ENCODE peak calls at places on chromosomes 12 and 14, in seven cellular contexts. X is tibial nerve, B is HCT116, O is endothelial cell of umbilical vein, M is aorta, V is GM12878, A is Peyer's patch. J is an unnamed sample.

GRCh38 chr12:128969480-128970055 is 116.3 kb downstream of the GLT1D1 start:
- DNase-seq in B (no peak), V (peak; percentile 20), M (no peak), A (no peak), O (no peak), X (no peak), J (peak; percentile 48)

GRCh38 chr12:76137611-76138010 is 53.1 kb upstream of the NAP1L1 start:
- DNase-seq in M (no peak), V (no peak), X (no peak), O (no peak), B (no peak), A (no peak), J (no peak)

GRCh38 chr12:47391566-47391965 is 311.8 kb upstream of the AMIGO2 start:
- DNase-seq in O (no peak), V (no peak), X (no peak), A (peak; percentile 73), B (no peak), M (no peak), J (no peak)

GRCh38 chr12:126914170-126914796 is 1352.7 kb upstream of the TMEM132C start:
- DNase-seq in X (no peak), V (no peak), O (no peak), M (no peak), A (no peak), B (no peak), J (no peak)

GRCh38 chr12:47095446-47096236 is 15.9 kb upstream of the AMIGO2 start:
- DNase-seq in V (no peak), A (no peak), O (peak; percentile 43), B (no peak), X (no peak), M (no peak), J (peak; percentile 55)

GRCh38 chr14:68630081-68630571 is 162.7 kb downstream of the ZFP36L1 start:
- DNase-seq in M (peak; percentile 23), O (no peak), X (no peak), V (no peak), B (no peak), A (no peak), J (no peak)

GRCh38 chr12:90229771-90230170 is 521.1 kb upstream of the ATP2B1 start:
- DNase-seq in X (no peak), O (peak; percentile 92), A (no peak), V (no peak), B (no peak), M (no peak), J (no peak)

GRCh38 chr12:18677189-18677588 is 60.6 kb downstream of the PLCZ1 start:
- DNase-seq in X (no peak), A (no peak), O (no peak), V (no peak), M (no peak), B (no peak), J (no peak)

GRCh38 chr12:115354007-115354452 is 670.1 kb upstream of the TBX3 start:
- DNase-seq in M (peak; percentile 84), O (peak; percentile 89), V (no peak), B (peak; percentile 36), X (peak; percentile 36), A (peak; percentile 83), J (peak; percentile 99)

GRCh38 chr12:91383106-91383505 is 200.5 kb upstream of the DCN start:
- DNase-seq in O (no peak), V (no peak), M (no peak), B (no peak), A (no peak), X (no peak), J (no peak)

GRCh38 chr12:99137124-99137845 is 492.2 kb downstream of the APAF1 start:
- DNase-seq in V (no peak), X (no peak), B (no peak), A (no peak), O (no peak), M (no peak), J (no peak)

GRCh38 chr14:23430733-23431105 is 4.7 kb downstream of the MYH7 start:
- DNase-seq in O (no peak), M (no peak), X (no peak), B (no peak), A (no peak), V (no peak), J (peak; percentile 20)

GRCh38 chr12:89731064-89731463 is 22.4 kb upstream of the ATP2B1 start:
- DNase-seq in O (no peak), A (no peak), V (no peak), X (no peak), B (no peak), M (no peak), J (no peak)

GRCh38 chr12:112870267-112870980 is 36.3 kb upstream of the OAS1 start:
- DNase-seq in V (no peak), A (peak; percentile 54), O (no peak), B (no peak), X (no peak), M (no peak), J (no peak)

GRCh38 chr12:121823101-121823726 is 19.4 kb downstream of the SETD1B start:
- DNase-seq in M (no peak), V (no peak), A (no peak), B (no peak), X (no peak), O (no peak), J (no peak)

GRCh38 chr12:3150820-3151590 is 73.8 kb downstream of the TSPAN9 start:
- DNase-seq in B (no peak), A (no peak), M (peak; percentile 72), O (peak; percentile 37), V (no peak), X (no peak), J (peak; percentile 47)

DNA sequence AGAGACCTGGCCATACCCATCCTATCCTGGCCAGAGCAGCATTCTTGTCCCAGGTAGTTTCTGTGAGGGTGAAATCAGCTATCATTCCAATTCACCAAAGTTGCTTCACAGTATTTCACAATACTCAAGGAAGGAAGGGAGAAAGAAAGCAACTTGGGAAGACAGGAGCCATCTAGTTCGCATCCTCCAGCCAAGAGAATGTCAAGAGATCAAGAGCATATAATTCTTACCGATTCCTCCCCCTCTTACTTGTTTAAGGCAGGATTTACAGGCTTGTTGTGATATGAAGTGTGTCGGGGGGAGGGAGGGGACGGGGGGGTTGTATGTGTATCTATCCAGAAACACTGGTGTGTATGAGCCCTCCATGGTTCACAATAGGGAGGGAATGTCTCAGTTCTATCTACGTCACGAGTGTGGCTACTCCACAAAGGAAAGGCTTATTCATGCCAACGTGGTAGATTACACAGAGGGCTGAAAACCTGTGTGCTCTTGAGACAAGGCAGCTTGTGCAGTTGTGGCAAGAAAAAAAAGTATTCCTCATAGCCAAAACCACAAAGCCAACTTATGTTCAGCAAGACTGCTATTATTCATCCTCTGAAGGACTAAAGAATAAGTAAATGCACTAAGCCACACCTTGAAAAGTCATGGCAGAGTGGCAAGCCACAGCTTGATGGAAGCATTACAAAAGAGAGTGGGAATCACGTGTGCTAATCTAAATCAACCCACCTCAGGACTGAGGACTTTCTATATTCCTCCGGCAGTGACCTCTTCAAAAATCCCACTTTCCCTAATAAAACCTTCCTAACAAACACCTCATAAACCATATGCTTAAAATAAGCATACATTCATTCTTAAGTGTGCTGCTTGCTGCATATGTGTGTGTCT is 35.0 kb downstream of the CORO1C start:
- DNase-seq in B (no peak), V (no peak), X (no peak), A (no peak), M (no peak), O (no peak), J (peak; percentile 67)
- H3K36me3 ChIP-seq in B (peaks cover 11% of the 10 kb centered on the region), V (peaks cover 12% of the 10 kb centered on the region), X (no peaks in the 10 kb centered on the region), A (no peaks in the 10 kb centered on the region), M (peaks cover 5% of the 10 kb centered on the region), O (peaks cover 8% of the 10 kb centered on the region), J (peaks cover 50% of the 10 kb centered on the region)

GRCh38 chr12:34372003-34372402 is 349.7 kb downstream of the ALG10 start:
- DNase-seq in V (no peak), B (no peak), X (no peak), A (no peak), O (no peak), M (no peak), J (no peak)
- H3K9me3 ChIP-seq in V (no peaks in the 10 kb centered on the region), B (no peaks in the 10 kb centered on the region), X (no peaks in the 10 kb centered on the region), A (peaks cover 61% of the 10 kb centered on the region), O (peaks cover 2% of the 10 kb centered on the region), M (peaks cover 5% of the 10 kb centered on the region), J (no peaks in the 10 kb centered on the region)

GRCh38 chr12:69388371-69388770 is 28.8 kb downstream of the YEATS4 start:
- DNase-seq in X (no peak), A (no peak), O (peak; percentile 79), B (peak; percentile 34), M (no peak), V (no peak), J (peak; percentile 83)

GRCh38 chr12:69385038-69385437 is 25.5 kb downstream of the YEATS4 start:
- DNase-seq in B (no peak), V (no peak), A (no peak), X (no peak), M (no peak), O (no peak), J (no peak)

GRCh38 chr12:69389836-69390235 is 30.3 kb downstream of the YEATS4 start:
- DNase-seq in M (no peak), B (no peak), O (peak; percentile 54), V (no peak), X (no peak), A (no peak), J (peak; percentile 39)

GRCh38 chr12:69383074-69383473 is 23.5 kb downstream of the YEATS4 start:
- DNase-seq in B (no peak), A (no peak), X (no peak), O (no peak), V (no peak), M (no peak), J (no peak)

GRCh38 chr12:69386921-69387320 is 27.4 kb downstream of the YEATS4 start:
- DNase-seq in B (no peak), O (no peak), V (no peak), X (no peak), M (no peak), A (no peak), J (no peak)
- H3K36me3 ChIP-seq in B (peaks cover 2% of the 10 kb centered on the region), O (no peaks in the 10 kb centered on the region), V (peaks cover 2% of the 10 kb centered on the region), X (no peaks in the 10 kb centered on the region), M (peaks cover 3% of the 10 kb centered on the region), A (no peaks in the 10 kb centered on the region), J (no peaks in the 10 kb centered on the region)

DNA sequence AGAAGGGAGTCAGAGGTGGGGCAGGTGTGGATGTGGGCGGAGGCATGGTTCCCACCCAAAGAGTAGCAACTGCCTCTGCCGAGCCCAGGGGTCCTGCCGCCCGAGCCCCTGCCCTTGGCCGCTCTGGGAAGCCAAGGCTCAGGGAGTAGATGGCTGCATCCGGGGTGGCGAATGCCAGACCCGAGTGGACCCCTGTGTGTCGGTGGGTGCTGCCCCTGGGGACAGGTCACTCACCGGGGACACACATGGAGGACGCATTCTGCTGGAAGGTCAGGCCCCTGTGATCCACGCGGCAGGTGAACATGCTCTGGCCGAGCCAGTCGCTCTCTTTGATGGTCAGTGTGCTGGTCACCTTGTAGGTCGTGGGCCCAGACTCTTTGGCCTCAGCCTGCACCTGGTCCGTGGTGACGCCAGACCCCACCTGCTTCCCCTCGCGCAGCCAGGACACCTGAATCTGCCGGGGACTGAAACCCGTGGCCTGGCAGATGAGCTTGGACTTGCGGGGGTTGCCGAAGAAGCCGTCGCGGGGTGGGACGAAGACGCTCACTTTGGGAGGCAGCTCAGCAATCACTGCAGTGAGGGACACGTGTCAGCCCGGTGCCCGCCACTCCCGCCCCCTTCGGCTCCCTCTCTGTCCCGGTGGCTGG is 329.0 kb downstream of the TMEM121 start:
- DNase-seq in X (no peak), O (no peak), B (no peak), V (no peak), M (peak; percentile 70), A (peak; percentile 44), J (no peak)
- H3K9me3 ChIP-seq in X (no peaks in the 10 kb centered on the region), O (peaks cover 14% of the 10 kb centered on the region), B (no peaks in the 10 kb centered on the region), V (no peaks in the 10 kb centered on the region), M (no peaks in the 10 kb centered on the region), A (no peaks in the 10 kb centered on the region), J (no peaks in the 10 kb centered on the region)

GRCh38 chr14:51776102-51776894 is 84.1 kb upstream of the GNG2 start:
- DNase-seq in A (no peak), O (peak; percentile 58), M (no peak), X (peak; percentile 32), V (no peak), B (peak; percentile 44), J (peak; percentile 82)
- H3K36me3 ChIP-seq in A (no peaks in the 10 kb centered on the region), O (no peaks in the 10 kb centered on the region), M (no peaks in the 10 kb centered on the region), X (no peaks in the 10 kb centered on the region), V (no peaks in the 10 kb centered on the region), B (no peaks in the 10 kb centered on the region), J (no peaks in the 10 kb centered on the region)

J was measured in adipocyte.